ENCODE peak calls at places on chromosomes 11 and 22, in seven cellular contexts. W is T-helper 1 cell; P is uterus; U is RWPE1; S is stimulated activated CD4-positive, alpha-beta T cell treated with anti-CD3 and anti-CD28 coated beads, Interleukin-4, amount 100 ng/mL, for 1 hour; G is SW480; J is D341Med. C is an unnamed sample.

GRCh38 chr11:2105536-2105935 is 33.7 kb downstream of the IGF2 start:
- DNase-seq in P (no peak), U (no peak), G (no peak), J (no peak), S (no peak), W (no peak), C (no peak)

GRCh38 chr22:27886843-27887151 is 32.3 kb downstream of the PITPNB start:
- DNase-seq in W (no peak), S (no peak), J (no peak), U (no peak), P (no peak), G (no peak), C (no peak)

GRCh38 chr11:83819936-83820549 is 533.9 kb upstream of the CCDC90B start:
- DNase-seq in W (no peak), S (no peak), J (peak), G (peak), P (peak), U (peak), C (peak)

GRCh38 chr11:96779030-96779429 is 389.2 kb downstream of the JRKL start:
- DNase-seq in U (no peak), W (no peak), G (no peak), S (no peak), P (no peak), J (no peak), C (no peak)

GRCh38 chr11:10376061-10376460 is 71.2 kb downstream of the ADM start:
- DNase-seq in G (no peak), J (no peak), S (no peak), W (no peak), P (no peak), U (no peak), C (no peak)

GRCh38 chr11:102010776-102011500 is 36.3 kb upstream of the CFAP300 start:
- DNase-seq in P (no peak), U (peak), G (peak), S (no peak), W (no peak), J (peak), C (peak)

GRCh38 chr11:135033545-135033944 is 621.5 kb upstream of the B3GAT1 start:
- DNase-seq in W (no peak), J (peak), P (no peak), S (no peak), U (peak), G (peak), C (no peak)

GRCh38 chr11:95119361-95120060 is 29.9 kb downstream of the ENDOD1 start:
- DNase-seq in W (no peak), G (peak), U (no peak), P (no peak), S (no peak), J (no peak), C (no peak)

GRCh38 chr22:30502153-30502552 is 3.3 kb downstream of the SEC14L4 start:
- DNase-seq in W (no peak), S (no peak), P (no peak), G (no peak), U (no peak), J (no peak), C (no peak)

C was measured in K562.